ENCODE peak calls at places on chromosomes 6 and 20, in seven cellular contexts. B is breast epithelium, M is kidney, P is heart right ventricle, T is RWPE1, E is endodermal cell, J is left ventricle myocardium inferior. C is an unnamed sample.

GRCh38 chr20:63651942-63652191 is 1.4 kb downstream of the STMN3 start:
- DNase-seq in B (no peak), M (peak), P (no peak), T (no peak), E (no peak), J (no peak), C (peak)

GRCh38 chr20:10074513-10074912 is 39.7 kb downstream of the ANKEF1 start:
- DNase-seq in B (no peak), M (no peak), P (no peak), T (peak), E (no peak), J (peak), C (no peak)

GRCh38 chr6:116682334-116682712 is 1.3 kb downstream of the KPNA5 start:
- DNase-seq in B (no peak), M (no peak), P (no peak), T (peak), E (no peak), J (no peak), C (peak)

GRCh38 chr20:43545837-43546578 is 12.8 kb upstream of the SGK2 start:
- DNase-seq in B (no peak), M (no peak), P (no peak), T (no peak), E (no peak), J (no peak), C (no peak)

GRCh38 chr20:5689451-5689850 is 60.8 kb upstream of the SHLD1 start:
- DNase-seq in B (no peak), M (no peak), P (no peak), T (no peak), E (no peak), J (no peak), C (no peak)

GRCh38 chr6:31010393-31011060 is at the start of gene MUC22:
- DNase-seq in B (no peak), M (no peak), P (no peak), T (peak), E (no peak), J (no peak), C (no peak)

GRCh38 chr20:389220-389619 is 8.7 kb downstream of the TRIB3 start:
- DNase-seq in B (no peak), M (no peak), P (no peak), T (no peak), E (no peak), J (no peak), C (no peak)

GRCh38 chr20:3068075-3068474 is 3.3 kb upstream of the OXT start:
- DNase-seq in B (no peak), M (peak), P (no peak), T (no peak), E (no peak), J (no peak), C (no peak)

GRCh38 chr6:133236898-133237297 is 4.3 kb upstream of the EYA4 start:
- DNase-seq in B (no peak), M (no peak), P (no peak), T (no peak), E (no peak), J (no peak), C (no peak)

GRCh38 chr6:55016261-55016660 is 158.1 kb upstream of the HCRTR2 start:
- DNase-seq in B (no peak), M (no peak), P (no peak), T (no peak), E (no peak), J (no peak), C (no peak)

GRCh38 chr6:163201855-163202254 is 212.7 kb upstream of the QKI start:
- DNase-seq in B (no peak), M (no peak), P (no peak), T (no peak), E (no peak), J (no peak), C (no peak)

GRCh38 chr6:11110921-11111768 is at the start of gene ERVFRD-1:
- DNase-seq in B (no peak), M (no peak), P (no peak), T (no peak), E (no peak), J (no peak), C (no peak)

GRCh38 chr6:142367501-142368018 is 65.8 kb downstream of the ADGRG6 start:
- DNase-seq in B (no peak), M (no peak), P (no peak), T (no peak), E (no peak), J (no peak), C (no peak)

GRCh38 chr6:3013486-3013885 is 13.8 kb downstream of the NQO2 start:
- DNase-seq in B (no peak), M (peak), P (no peak), T (peak), E (peak), J (peak), C (no peak)

GRCh38 chr6:36249010-36249409 is 20.9 kb upstream of the PNPLA1 start:
- DNase-seq in B (no peak), M (no peak), P (no peak), T (no peak), E (no peak), J (no peak), C (no peak)

GRCh38 chr6:11854418-11855165 is 76.0 kb upstream of the ADTRP start:
- DNase-seq in B (no peak), M (no peak), P (no peak), T (peak), E (no peak), J (no peak), C (no peak)

GRCh38 chr6:105900120-105900937 is 185.8 kb upstream of the PRDM1 start:
- DNase-seq in B (no peak), M (no peak), P (no peak), T (no peak), E (no peak), J (no peak), C (no peak)

GRCh38 chr20:62837790-62838458 is 21.1 kb downstream of the COL9A3 start:
- DNase-seq in B (peak), M (peak), P (no peak), T (no peak), E (no peak), J (no peak), C (no peak)

GRCh38 chr6:80163754-80164187 is 57.3 kb downstream of the BCKDHB start:
- DNase-seq in B (no peak), M (no peak), P (no peak), T (peak), E (peak), J (no peak), C (no peak)

GRCh38 chr20:1803216-1804128 is 91.7 kb upstream of the SIRPA start:
- DNase-seq in B (no peak), M (peak), P (peak), T (no peak), E (peak), J (peak), C (peak)

GRCh38 chr6:138393871-138394783 is 9.9 kb upstream of the HEBP2 start:
- DNase-seq in B (no peak), M (no peak), P (no peak), T (no peak), E (no peak), J (no peak), C (no peak)

GRCh38 chr20:32888636-32889035 is 29.9 kb downstream of the EFCAB8 start:
- DNase-seq in B (no peak), M (no peak), P (no peak), T (no peak), E (no peak), J (no peak), C (no peak)

GRCh38 chr20:46324379-46324778 is 16.1 kb upstream of the CDH22 start:
- DNase-seq in B (no peak), M (no peak), P (no peak), T (no peak), E (no peak), J (no peak), C (no peak)

GRCh38 chr6:24600903-24601302 is 45.1 kb downstream of the KIAA0319 start:
- DNase-seq in B (no peak), M (no peak), P (no peak), T (no peak), E (peak), J (no peak), C (no peak)

GRCh38 chr6:45200510-45200909 is 127.6 kb upstream of the RUNX2 start:
- DNase-seq in B (no peak), M (no peak), P (no peak), T (no peak), E (no peak), J (no peak), C (no peak)

GRCh38 chr6:119205911-119206617 is 127.6 kb upstream of the FAM184A start:
- DNase-seq in B (no peak), M (no peak), P (no peak), T (no peak), E (no peak), J (no peak), C (no peak)

GRCh38 chr20:36587388-36588136 is 14.2 kb downstream of the TGIF2 start:
- DNase-seq in B (no peak), M (no peak), P (no peak), T (no peak), E (no peak), J (no peak), C (no peak)

GRCh38 chr20:58575776-58576589 is 60.8 kb upstream of the APCDD1L start:
- DNase-seq in B (no peak), M (no peak), P (no peak), T (no peak), E (no peak), J (no peak), C (no peak)

GRCh38 chr20:35307666-35308653 is 15.7 kb upstream of the FAM83C start:
- DNase-seq in B (peak), M (no peak), P (peak), T (peak), E (no peak), J (peak), C (no peak)

GRCh38 chr6:167815296-167815980 is 11.3 kb upstream of the AFDN start:
- DNase-seq in B (no peak), M (no peak), P (no peak), T (peak), E (no peak), J (no peak), C (no peak)

GRCh38 chr6:125842091-125842626 is 51.4 kb downstream of the NCOA7 start:
- DNase-seq in B (no peak), M (no peak), P (no peak), T (no peak), E (no peak), J (no peak), C (no peak)

GRCh38 chr6:125841356-125842090 is 50.8 kb downstream of the NCOA7 start:
- DNase-seq in B (no peak), M (no peak), P (no peak), T (no peak), E (no peak), J (no peak), C (no peak)

GRCh38 chr6:125843593-125843992 is 52.8 kb downstream of the NCOA7 start:
- DNase-seq in B (no peak), M (no peak), P (no peak), T (no peak), E (no peak), J (no peak), C (no peak)

GRCh38 chr6:125846292-125847024 is 55.7 kb downstream of the NCOA7 start:
- DNase-seq in B (no peak), M (no peak), P (peak), T (no peak), E (no peak), J (no peak), C (no peak)

GRCh38 chr6:125844989-125845388 is 54.2 kb downstream of the NCOA7 start:
- DNase-seq in B (no peak), M (no peak), P (peak), T (no peak), E (no peak), J (no peak), C (no peak)
- H3K27ac ChIP-seq in B (no peak), M (no peak), P (peak), T (no peak), E (no peak), J (peak), C (no peak)

GRCh38 chr6:57172136-57173055 is at the start of gene BAG2:
- DNase-seq in B (peak), M (peak), P (peak), T (peak), E (peak), J (peak), C (peak)
- TF ChIP-seq CTCF in B (no peak), M (no peak), P (no peak), T (no peak), E (peak), J (peak), C (no peak)

GRCh38 chr6:78598966-78599365 is 268.4 kb upstream of the IRAK1BP1 start:
- DNase-seq in B (no peak), M (no peak), P (peak), T (peak), E (no peak), J (no peak), C (no peak)
- H3K27ac ChIP-seq in B (no peak), M (no peak), P (no peak), T (peak), E (no peak), J (peak), C (no peak)

GRCh38 chr6:43386492-43386891 is 17.0 kb upstream of the ZNF318 start:
- DNase-seq in B (no peak), M (no peak), P (no peak), T (no peak), E (no peak), J (no peak), C (no peak)
- TF ChIP-seq CTCF in B (no peak), M (peak), P (peak), T (no peak), E (peak), J (peak), C (peak)

GRCh38 chr6:144447487-144447886 is 162.4 kb downstream of the UTRN start:
- DNase-seq in B (no peak), M (no peak), P (no peak), T (peak), E (no peak), J (no peak), C (no peak)
- H3K27ac ChIP-seq in B (no peak), M (no peak), P (no peak), T (no peak), E (no peak), J (no peak), C (no peak)

GRCh38 chr20:21185849-21186248 is 60.0 kb downstream of the KIZ start:
- DNase-seq in B (no peak), M (no peak), P (no peak), T (no peak), E (no peak), J (no peak), C (no peak)
- TF ChIP-seq CTCF in B (no peak), M (no peak), P (no peak), T (no peak), E (no peak), J (no peak), C (no peak)

DNA sequence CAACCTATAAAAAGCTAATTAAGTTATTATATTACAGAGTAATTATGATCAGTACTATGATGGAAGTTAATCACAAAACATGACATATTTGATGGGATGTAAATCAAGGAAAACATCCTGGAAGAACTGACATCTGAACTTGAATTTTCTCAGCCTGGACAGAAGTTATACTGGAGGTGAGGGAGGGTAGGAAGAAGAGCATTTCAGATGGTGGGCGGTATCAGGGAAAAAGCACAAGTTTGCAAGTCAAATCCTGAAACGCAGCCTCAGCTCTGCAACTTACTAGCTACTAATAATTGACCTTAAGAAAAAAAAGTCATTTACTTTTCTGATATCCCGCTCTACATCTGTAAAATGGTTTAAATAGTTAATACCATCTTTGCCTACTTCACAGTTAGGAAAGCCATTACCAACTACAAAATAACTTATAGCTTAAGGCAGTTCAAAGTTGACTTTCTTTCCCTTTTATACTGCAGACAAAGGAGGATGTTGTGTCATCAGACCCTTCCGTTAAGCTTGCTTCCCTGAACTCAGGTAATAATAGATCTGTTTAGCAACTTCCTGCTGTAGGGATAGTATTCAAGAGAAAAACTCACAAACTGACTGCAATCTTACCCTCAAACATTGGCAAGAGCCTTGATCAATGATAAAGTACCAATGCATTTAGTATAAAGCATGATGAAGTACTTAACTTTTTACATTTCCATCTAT is 21.0 kb downstream of the NOL7 start:
- DNase-seq in B (no peak), M (no peak), P (no peak), T (no peak), E (no peak), J (no peak), C (no peak)
- H3K27ac ChIP-seq in B (no peak), M (no peak), P (peak), T (no peak), E (no peak), J (no peak), C (no peak)